ENCODE peak calls at places on chromosomes 7 and 10, in six cellular contexts. Z is uterus, Q is OCI-LY7, T is tibial nerve, W is sigmoid colon, I is aorta. J is an unnamed sample.

GRCh38 chr7:99976626-99977025 is 795 bp upstream of the AZGP1 start:
- DNase-seq in Q (no peak), I (no peak), Z (no peak), W (no peak), T (no peak), J (no peak)

GRCh38 chr10:51886438-51887068 is 187.2 kb upstream of the CSTF2T start:
- DNase-seq in I (no peak), W (no peak), Q (no peak), T (no peak), Z (no peak), J (no peak)

GRCh38 chr10:118694848-118695247 is 59.9 kb downstream of the CACUL1 start:
- DNase-seq in Q (no peak), W (no peak), I (no peak), T (no peak), Z (no peak), J (no peak)

GRCh38 chr7:157615101-157615817 is 278.5 kb downstream of the DNAJB6 start:
- DNase-seq in Z (peak; percentile 34), T (no peak), I (peak; percentile 58), Q (no peak), W (peak; percentile 66), J (no peak)

GRCh38 chr7:94823952-94824351 is 83.4 kb upstream of the PPP1R9A start:
- DNase-seq in W (no peak), Q (no peak), Z (no peak), T (no peak), I (no peak), J (no peak)

GRCh38 chr7:25669300-25669781 is 441.1 kb upstream of the NPVF start:
- DNase-seq in T (no peak), Q (no peak), I (no peak), W (no peak), Z (no peak), J (no peak)

GRCh38 chr10:85927952-85928677 is 438.5 kb downstream of the GRID1 start:
- DNase-seq in Z (no peak), T (no peak), W (no peak), I (no peak), Q (no peak), J (no peak)

GRCh38 chr7:98206451-98207330 is 4.5 kb upstream of the BHLHA15 start:
- DNase-seq in I (peak; percentile 67), T (no peak), W (no peak), Z (no peak), Q (no peak), J (no peak)

GRCh38 chr10:4051011-4051407 is 266.0 kb upstream of the KLF6 start:
- DNase-seq in I (no peak), T (peak; percentile 35), Q (no peak), Z (peak; percentile 70), W (peak; percentile 90), J (no peak)

GRCh38 chr7:5218564-5219360 is 28.7 kb downstream of the WIPI2 start:
- DNase-seq in Q (peak; percentile 94), T (peak; percentile 12), I (peak; percentile 39), Z (no peak), W (peak; percentile 57), J (no peak)

GRCh38 chr7:111018960-111019835 is 71.7 kb upstream of the LRRN3 start:
- DNase-seq in Z (no peak), T (no peak), I (no peak), W (no peak), Q (no peak), J (no peak)

GRCh38 chr10:11705687-11706086 is 36.5 kb upstream of the ECHDC3 start:
- DNase-seq in Q (no peak), Z (no peak), I (no peak), T (no peak), W (no peak), J (no peak)

GRCh38 chr10:70472799-70473452 is 5.6 kb upstream of the PALD1 start:
- DNase-seq in Q (no peak), W (no peak), Z (no peak), I (no peak), T (no peak), J (no peak)

GRCh38 chr10:13414855-13415254 is 66.8 kb upstream of the SEPHS1 start:
- DNase-seq in W (no peak), Z (no peak), T (no peak), I (no peak), Q (no peak), J (no peak)

GRCh38 chr7:22433710-22434460 is 66.1 kb downstream of the STEAP1B start:
- DNase-seq in T (no peak), W (no peak), Q (peak; percentile 60), Z (peak; percentile 19), I (no peak), J (no peak)

GRCh38 chr10:75974080-75974479 is 542.7 kb downstream of the LRMDA start:
- DNase-seq in Z (no peak), T (no peak), I (no peak), W (no peak), Q (no peak), J (no peak)

GRCh38 chr7:154857728-154858681 is 144.9 kb downstream of the PAXIP1 start:
- DNase-seq in Z (no peak), I (no peak), Q (no peak), T (no peak), W (peak; percentile 52), J (no peak)

GRCh38 chr10:77114181-77114821 is 523.3 kb downstream of the KCNMA1 start:
- DNase-seq in Z (no peak), W (no peak), Q (no peak), I (no peak), T (no peak), J (no peak)

GRCh38 chr7:74454948-74455804 is 1.5 kb downstream of the GTF2IRD1 start:
- DNase-seq in I (no peak), W (no peak), T (no peak), Q (no peak), Z (no peak), J (no peak)

GRCh38 chr10:93071674-93072224 is 1.9 kb upstream of the CYP26A1 start:
- DNase-seq in I (no peak), W (no peak), Q (no peak), T (no peak), Z (no peak), J (no peak)

GRCh38 chr7:76048668-76048988 is 722 bp downstream of the MDH2 start:
- DNase-seq in W (no peak), Q (peak; percentile 83), I (no peak), T (no peak), Z (no peak), J (no peak)

GRCh38 chr10:18620856-18621255 is 30.5 kb downstream of the NSUN6 start:
- DNase-seq in T (no peak), Z (no peak), W (no peak), I (no peak), Q (no peak), J (no peak)

DNA sequence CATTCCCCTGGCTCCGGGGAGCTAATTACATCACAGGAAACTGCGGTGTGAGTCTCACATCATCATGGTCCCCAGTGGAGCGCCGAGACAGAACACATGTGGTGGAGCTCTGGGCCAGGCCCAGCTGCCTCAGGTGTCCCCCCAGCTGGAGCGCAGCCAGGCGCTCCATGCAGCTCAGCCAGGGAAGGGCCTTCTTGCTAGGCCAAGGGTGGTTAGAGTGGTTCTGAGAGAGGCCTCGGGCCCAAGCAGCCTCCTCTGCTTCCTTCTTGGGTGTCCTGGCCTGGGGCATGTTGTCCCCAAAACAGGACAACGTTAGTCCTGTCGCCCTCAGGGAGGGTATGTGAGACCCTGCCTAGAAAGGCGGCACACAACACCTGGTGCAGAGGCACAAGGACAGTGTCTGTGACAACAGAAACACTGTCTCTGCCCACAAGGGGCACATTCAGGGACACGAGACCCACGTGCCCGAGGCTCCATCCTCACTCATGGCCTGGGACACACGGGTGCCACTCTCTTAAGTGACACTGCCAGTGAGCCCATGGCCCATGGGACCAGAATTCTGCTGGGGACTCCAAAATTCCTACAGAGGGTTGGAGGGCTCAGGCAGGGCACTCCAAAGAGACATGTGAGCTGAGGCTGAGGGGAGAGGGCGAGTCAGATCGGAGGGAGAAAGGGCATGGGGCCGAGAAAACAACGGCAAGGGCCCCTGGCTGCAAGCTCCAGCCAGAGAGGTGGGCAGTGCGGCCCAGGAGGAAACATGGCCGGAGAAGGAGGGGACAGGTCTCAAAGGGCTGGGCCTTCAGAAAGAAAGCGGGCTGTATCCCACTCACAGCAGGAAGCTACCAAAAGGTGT is 37.0 kb upstream of the RET start:
- DNase-seq in I (peak; percentile 57), Q (no peak), W (peak; percentile 45), Z (peak; percentile 4), T (no peak), J (peak; percentile 30)
- H3K4me1 ChIP-seq in I (no peaks in the 10 kb centered on the region), Q (no peaks in the 10 kb centered on the region), W (peaks cover 6% of the 10 kb centered on the region), Z (no peaks in the 10 kb centered on the region), T (no peaks in the 10 kb centered on the region), J (no peaks in the 10 kb centered on the region)

GRCh38 chr7:16918288-16918895 is 36.6 kb upstream of the AGR3 start:
- DNase-seq in I (no peak), Q (peak; percentile 36), T (no peak), Z (no peak), W (no peak), J (no peak)

GRCh38 chr7:16923019-16923418 is 41.2 kb upstream of the AGR3 start:
- DNase-seq in T (no peak), Z (no peak), I (no peak), Q (no peak), W (no peak), J (no peak)

GRCh38 chr7:16921151-16921550 is 39.4 kb upstream of the AGR3 start:
- DNase-seq in Q (no peak), W (no peak), Z (no peak), T (no peak), I (no peak), J (no peak)

GRCh38 chr7:16919440-16919839 is 37.7 kb upstream of the AGR3 start:
- DNase-seq in W (no peak), T (no peak), I (no peak), Q (no peak), Z (no peak), J (no peak)

GRCh38 chr7:16921644-16922257 is 40.0 kb upstream of the AGR3 start:
- DNase-seq in I (no peak), Z (no peak), Q (no peak), W (no peak), T (no peak), J (no peak)
- H3K4me1 ChIP-seq in I (no peaks in the 10 kb centered on the region), Z (no peaks in the 10 kb centered on the region), Q (no peaks in the 10 kb centered on the region), W (no peaks in the 10 kb centered on the region), T (peaks cover 3% of the 10 kb centered on the region), J (no peaks in the 10 kb centered on the region)

DNA sequence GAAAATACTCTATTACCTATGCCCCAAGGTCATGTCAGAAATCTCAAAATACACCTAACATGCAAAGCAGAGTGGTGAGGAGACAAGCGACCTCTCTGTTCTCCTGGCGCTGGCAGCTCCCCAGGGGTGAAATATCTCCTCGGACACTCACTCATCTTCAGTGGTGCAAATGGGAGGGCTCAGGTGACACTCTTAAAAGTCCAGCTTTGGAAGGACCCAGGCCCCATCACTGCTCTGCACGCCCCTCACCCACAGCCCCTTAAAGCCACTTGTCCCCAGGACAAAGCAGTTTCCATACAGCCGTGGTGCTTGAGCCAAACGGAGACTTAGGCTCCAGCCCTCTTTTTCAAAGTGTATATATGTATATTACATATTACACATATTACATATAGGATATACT is 12.4 kb downstream of the PRKAG2 start:
- DNase-seq in T (no peak), Z (no peak), W (no peak), I (peak; percentile 63), Q (no peak), J (peak; percentile 28)
- H3K4me1 ChIP-seq in T (peaks cover 7% of the 10 kb centered on the region), Z (peaks cover 7% of the 10 kb centered on the region), W (peaks cover 21% of the 10 kb centered on the region), I (no peaks in the 10 kb centered on the region), Q (peaks cover 3% of the 10 kb centered on the region), J (no peaks in the 10 kb centered on the region)

DNA sequence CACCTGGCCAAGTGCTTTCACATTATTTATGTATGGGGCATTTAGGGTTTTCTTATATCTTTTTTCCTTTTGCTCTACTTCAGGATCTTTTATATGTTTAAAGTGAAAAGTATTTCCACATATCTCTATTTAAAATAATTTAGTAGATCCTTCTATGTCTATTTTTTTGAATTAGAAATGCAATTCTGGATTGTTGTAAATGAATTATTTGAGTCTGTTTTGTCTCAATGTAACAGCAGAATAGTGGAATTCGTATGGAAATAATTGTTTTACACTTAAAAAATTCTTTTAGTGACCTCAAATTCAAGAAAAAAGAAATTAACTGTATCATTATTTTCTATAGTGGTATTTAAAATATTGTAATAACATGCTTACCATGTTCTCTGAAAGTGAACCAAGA is 126.5 kb upstream of the HDAC9 start:
- DNase-seq in I (no peak), T (no peak), Q (no peak), W (no peak), Z (no peak), J (no peak)
- H3K4me1 ChIP-seq in I (no peaks in the 10 kb centered on the region), T (no peaks in the 10 kb centered on the region), Q (no peaks in the 10 kb centered on the region), W (no peaks in the 10 kb centered on the region), Z (no peaks in the 10 kb centered on the region), J (no peaks in the 10 kb centered on the region)

J was measured in CD8-positive, alpha-beta memory T cell.